ENCODE peak calls at places on chromosomes 7 and 10, in four cellular contexts. L is K562, E is H1, H is HepG2. I is an unnamed sample.

GRCh38 chr10:14952851-14953451 is 945 bp downstream of the DCLRE1C start:
- DNase-seq in L (no peak), E (no peak), H (no peak), I (no peak)

GRCh38 chr7:51732066-51732465 is 415.5 kb upstream of the COBL start:
- DNase-seq in L (no peak), E (no peak), H (no peak), I (no peak)

GRCh38 chr7:38330048-38330447 is 56.6 kb upstream of the TARP start:
- DNase-seq in L (no peak), E (no peak), H (no peak), I (no peak)

GRCh38 chr10:102150970-102151773 is 1.0 kb upstream of the NOLC1 start:
- DNase-seq in L (no peak), E (no peak), H (peak; percentile 65), I (peak; percentile 75)

GRCh38 chr10:71306951-71307350 is 12.1 kb upstream of the SLC29A3 start:
- DNase-seq in L (no peak), E (no peak), H (no peak), I (no peak)

GRCh38 chr7:5466551-5466950 is 42.9 kb upstream of the TNRC18 start:
- DNase-seq in L (no peak), E (no peak), H (no peak), I (no peak)

GRCh38 chr10:101285519-101286070 is 56.3 kb upstream of the LBX1 start:
- DNase-seq in L (no peak), E (peak; percentile 76), H (no peak), I (no peak)

GRCh38 chr7:16801111-16801542 is 3.7 kb downstream of the AGR2 start:
- DNase-seq in L (peak; percentile 17), E (no peak), H (peak; percentile 27), I (peak; percentile 57)

GRCh38 chr7:22725585-22725984 is 1.4 kb upstream of the IL6 start:
- DNase-seq in L (peak; percentile 58), E (no peak), H (peak; percentile 47), I (no peak)

GRCh38 chr10:128163701-128164100 is 37.5 kb upstream of the MKI67 start:
- DNase-seq in L (no peak), E (no peak), H (no peak), I (no peak)

GRCh38 chr10:16843252-16843870 is 26.1 kb upstream of the RSU1 start:
- DNase-seq in L (peak; percentile 10), E (no peak), H (peak; percentile 64), I (peak; percentile 83)

GRCh38 chr10:93393231-93393630 is 88.9 kb downstream of the MYOF start:
- DNase-seq in L (no peak), E (no peak), H (no peak), I (no peak)

GRCh38 chr7:88151119-88151790 is 68.6 kb downstream of the SRI start:
- DNase-seq in L (no peak), E (no peak), H (peak; percentile 84), I (no peak)

GRCh38 chr10:117131390-117132327 is 6.4 kb downstream of the VAX1 start:
- DNase-seq in L (no peak), E (peak; percentile 62), H (no peak), I (no peak)

GRCh38 chr7:107390921-107391320 is 78.9 kb upstream of the GPR22 start:
- DNase-seq in L (no peak), E (no peak), H (peak; percentile 6), I (no peak)

GRCh38 chr7:117157121-117157870 is 165.6 kb downstream of the WNT2 start:
- DNase-seq in L (no peak), E (no peak), H (no peak), I (peak; percentile 85)

DNA sequence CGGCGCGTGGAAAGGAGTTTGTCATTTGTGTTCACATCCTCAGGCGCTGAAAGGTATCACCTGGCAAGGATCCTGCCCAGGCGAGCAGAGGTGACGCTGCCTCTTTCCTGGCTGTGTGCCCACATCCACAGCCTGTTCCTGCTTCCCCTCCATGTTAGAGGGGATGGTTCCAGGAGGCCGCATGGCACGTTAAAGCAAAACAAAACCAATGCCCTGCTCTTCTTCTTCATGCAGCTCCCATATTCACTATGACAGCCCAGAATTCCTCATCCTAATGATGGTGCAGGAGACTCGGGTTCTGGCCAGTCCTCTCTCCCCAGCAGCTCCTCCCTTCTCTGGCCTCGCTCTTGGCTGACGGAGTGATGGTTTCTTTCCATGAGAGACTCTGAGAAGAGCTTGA is 678.5 kb upstream of the ANKRD30A start:
- DNase-seq in L (no peak), E (no peak), H (no peak), I (peak; percentile 55)
- TF ChIP-seq JUN in L (no peak), E (no peak), H (no peak), I (no peak)

GRCh38 chr10:13788701-13789447 is 202.1 kb downstream of the PRPF18 start:
- DNase-seq in L (no peak), E (no peak), H (no peak), I (peak; percentile 51)
- TF ChIP-seq POLR2A in L (no peak), E (no peak), H (no peak), I (no peak)

DNA sequence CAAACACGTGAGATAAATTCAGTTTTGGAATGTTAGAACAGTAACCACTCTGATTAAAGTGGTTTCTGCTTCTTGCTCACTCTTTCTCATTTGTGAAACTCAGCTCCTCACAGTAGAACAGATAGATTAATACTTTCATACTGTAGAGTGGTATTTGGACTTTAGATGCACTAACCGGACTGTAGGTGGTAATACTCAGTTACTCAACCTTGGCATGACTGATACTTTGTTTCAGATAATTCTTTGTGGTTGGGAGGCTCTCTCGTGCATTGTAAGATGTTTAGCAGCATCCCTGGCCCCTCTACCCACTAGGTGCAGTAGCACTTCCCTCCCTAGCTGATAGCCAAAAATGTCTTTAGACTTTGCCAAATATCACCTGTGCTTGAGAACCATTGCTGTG is 37.6 kb downstream of the MCU start:
- DNase-seq in L (no peak), E (no peak), H (peak; percentile 23), I (no peak)
- H3K79me2 ChIP-seq in L (peaks cover 2% of the 10 kb centered on the region), E (peaks cover 71% of the 10 kb centered on the region), H (peaks cover 2% of the 10 kb centered on the region), I (peaks cover 5% of the 10 kb centered on the region)

GRCh38 chr10:21720090-21720489 is 186.1 kb downstream of the MLLT10 start:
- DNase-seq in L (no peak), E (no peak), H (no peak), I (no peak)
- TF ChIP-seq JUN in L (no peak), E (no peak), H (no peak), I (no peak)

GRCh38 chr7:36563706-36564325 is 160.5 kb downstream of the AOAH start:
- DNase-seq in L (no peak), E (no peak), H (no peak), I (no peak)
- TF ChIP-seq POLR2A in L (no peak), E (no peak), H (no peak), I (no peak)

GRCh38 chr7:110058401-110058800 is 1032.5 kb upstream of the LRRN3 start:
- DNase-seq in L (no peak), E (no peak), H (no peak), I (no peak)
- H3K79me2 ChIP-seq in L (no peaks in the 10 kb centered on the region), E (no peaks in the 10 kb centered on the region), H (no peaks in the 10 kb centered on the region), I (no peaks in the 10 kb centered on the region)

DNA sequence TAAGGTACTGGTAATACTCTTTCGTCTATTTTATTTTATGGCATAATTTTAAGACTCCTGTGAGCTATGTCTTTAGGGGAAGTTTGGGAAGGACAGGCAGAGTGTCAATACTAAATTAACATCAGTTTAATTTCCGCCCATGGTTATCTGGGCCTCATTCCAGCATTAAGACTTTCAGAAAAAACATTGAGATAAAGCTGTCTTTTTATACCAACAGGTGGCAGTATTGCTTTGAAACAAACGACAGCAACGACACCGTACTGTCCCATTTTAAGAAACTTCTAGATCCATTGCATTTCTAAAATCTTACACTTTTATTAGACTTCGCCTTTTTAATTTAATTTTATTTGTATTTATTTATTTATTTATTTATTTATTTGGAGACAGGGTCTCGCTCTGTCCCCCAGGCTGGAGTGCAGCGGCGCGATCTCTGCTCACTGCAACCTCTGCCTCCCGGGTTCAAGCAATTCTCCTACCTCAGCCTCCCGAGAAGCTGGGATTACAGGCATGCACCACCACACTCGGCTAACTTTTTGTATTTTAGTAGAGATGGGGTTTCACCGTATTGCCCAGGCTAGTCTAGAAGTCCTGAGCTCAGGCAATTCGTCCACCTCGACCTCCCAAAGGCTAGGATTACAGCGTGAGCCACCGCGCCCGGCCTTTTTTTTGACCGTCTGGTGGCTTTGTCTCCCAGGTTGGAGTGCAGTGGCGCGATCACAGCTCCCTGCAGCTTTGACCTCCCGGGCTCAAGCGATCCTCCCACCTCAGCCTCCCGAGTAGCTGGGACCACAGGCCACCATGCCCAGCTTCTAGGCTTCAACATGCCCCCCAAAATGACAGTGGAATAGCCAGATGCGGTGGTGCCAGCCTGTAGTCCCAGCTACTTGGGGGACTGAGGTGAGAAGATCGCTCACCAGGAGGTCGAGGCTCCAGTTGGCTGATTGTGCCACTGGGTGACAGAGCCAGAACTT is 78.7 kb upstream of the C1GALT1 start:
- DNase-seq in L (peak; percentile 42), E (no peak), H (peak; percentile 61), I (peak; percentile 70)
- TF ChIP-seq JUN in L (no peak), E (no peak), H (no peak), I (no peak)